ENCODE peak calls at places on chromosomes 11 and 22, in seven cellular contexts. L is A549, Z is K562, N is HL-60, Q is GM23338, Y is SK-N-SH, B is HepG2. J is an unnamed sample.
A peak's percentile ranks its signal among the peaks of the same experiment; 100 is the strongest.

GRCh38 chr11:16891964-16892363 is 122.2 kb downstream of the PLEKHA7 start:
- DNase-seq in L (no peak), Z (no peak), N (no peak), Q (no peak), Y (no peak), B (no peak), J (no peak)

GRCh38 chr22:22074634-22075381 is 92.2 kb upstream of the TOP3B start:
- DNase-seq in L (no peak), Z (no peak), N (no peak), Q (no peak), Y (no peak), B (no peak), J (no peak)

GRCh38 chr11:30387891-30388861 is 65.3 kb downstream of the ARL14EP start:
- DNase-seq in L (no peak), Z (no peak), N (no peak), Q (peak; percentile 38), Y (no peak), B (no peak), J (no peak)

GRCh38 chr22:20430641-20431519 is 6.7 kb downstream of the SCARF2 start:
- DNase-seq in L (peak; percentile 73), Z (peak; percentile 79), N (peak; percentile 60), Q (peak; percentile 87), Y (peak; percentile 57), B (no peak), J (peak; percentile 33)

GRCh38 chr11:29527391-29527936 is 489.4 kb downstream of the KCNA4 start:
- DNase-seq in L (peak; percentile 4), Z (no peak), N (peak; percentile 98), Q (peak; percentile 19), Y (no peak), B (peak; percentile 35), J (peak; percentile 15)

GRCh38 chr22:31857247-31857646 is 87.1 kb upstream of the YWHAH start:
- DNase-seq in L (no peak), Z (peak; percentile 54), N (no peak), Q (peak; percentile 95), Y (no peak), B (no peak), J (no peak)

GRCh38 chr11:105177658-105178057 is 38.1 kb upstream of the CARD18 start:
- DNase-seq in L (no peak), Z (no peak), N (no peak), Q (no peak), Y (no peak), B (no peak), J (no peak)

GRCh38 chr22:30422481-30423295 is 2.9 kb upstream of the MTFP1 start:
- DNase-seq in L (peak; percentile 75), Z (peak; percentile 19), N (peak; percentile 46), Q (peak; percentile 76), Y (no peak), B (peak; percentile 81), J (peak; percentile 89)

GRCh38 chr11:43984519-43985385 is 42.3 kb downstream of the C11orf96 start:
- DNase-seq in L (peak; percentile 28), Z (no peak), N (no peak), Q (no peak), Y (no peak), B (peak; percentile 80), J (no peak)

GRCh38 chr11:2725367-2726300 is 25.8 kb upstream of the KCNQ1OT1 start:
- DNase-seq in L (no peak), Z (peak; percentile 49), N (no peak), Q (no peak), Y (no peak), B (peak; percentile 79), J (no peak)

DNA sequence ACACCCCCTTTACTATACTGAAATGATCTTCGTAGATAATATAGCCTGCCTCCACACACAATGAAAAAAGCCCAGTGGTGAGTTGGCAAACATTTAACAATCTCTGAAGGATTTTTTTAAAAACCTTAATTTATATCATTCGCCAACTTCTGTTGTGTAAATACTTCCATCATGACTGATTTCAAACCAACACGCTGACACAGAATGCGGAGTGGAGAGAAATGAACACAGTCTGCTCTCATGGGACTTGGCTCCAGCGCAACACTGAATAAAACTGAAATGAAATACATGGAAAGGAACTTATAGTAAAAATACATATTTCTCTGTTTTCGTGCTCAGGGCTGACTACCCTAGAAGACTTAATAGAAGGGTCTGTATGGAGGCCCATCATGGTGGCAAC is 61.3 kb upstream of the WNT11 start:
- DNase-seq in L (no peak), Z (no peak), N (no peak), Q (no peak), Y (no peak), B (no peak), J (no peak)
- TF ChIP-seq REST in L (no peak), Z (no peak), N (no peak), Q (no peak), Y (no peak), B (no peak), J (no peak)

GRCh38 chr22:45319319-45319675 is 9.6 kb downstream of the FAM118A start:
- DNase-seq in L (no peak), Z (no peak), N (no peak), Q (peak; percentile 17), Y (peak; percentile 60), B (no peak), J (no peak)

GRCh38 chr22:45317551-45318167 is 7.9 kb downstream of the FAM118A start:
- DNase-seq in L (no peak), Z (no peak), N (no peak), Q (peak; percentile 68), Y (peak; percentile 70), B (no peak), J (no peak)

GRCh38 chr22:45316796-45317526 is 7.2 kb downstream of the FAM118A start:
- DNase-seq in L (no peak), Z (no peak), N (no peak), Q (no peak), Y (no peak), B (peak; percentile 49), J (no peak)

GRCh38 chr22:45318558-45319318 is 9.0 kb downstream of the FAM118A start:
- DNase-seq in L (no peak), Z (no peak), N (no peak), Q (peak; percentile 20), Y (no peak), B (no peak), J (no peak)

DNA sequence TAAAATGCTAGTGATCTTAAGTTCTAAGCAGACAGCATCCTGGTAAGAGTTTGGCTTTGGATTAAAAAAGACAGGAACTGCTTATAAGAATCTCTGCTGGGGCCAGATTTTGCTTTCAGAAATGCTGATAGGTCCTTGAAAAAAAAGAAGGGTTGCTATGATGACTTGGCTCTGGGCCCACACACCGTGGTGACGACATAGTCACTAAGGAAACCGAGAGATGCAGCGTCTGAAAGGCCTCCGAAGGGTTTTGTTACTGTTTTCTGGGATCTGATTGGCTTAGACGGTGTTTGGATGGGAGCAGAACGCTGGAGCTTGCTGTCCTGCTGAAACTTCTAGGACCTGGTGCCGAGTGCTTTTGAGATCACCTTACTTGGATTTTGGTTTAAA is 8.4 kb downstream of the FAM118A start:
- DNase-seq in L (no peak), Z (peak; percentile 25), N (peak; percentile 38), Q (peak; percentile 72), Y (peak; percentile 75), B (no peak), J (no peak)
- H3K4me3 ChIP-seq in L (no peak overlapping the region), Z (no peak overlapping the region), N (peak overlapping the region; percentile 2), Q (no peak overlapping the region), Y (no peak overlapping the region), B (no peak overlapping the region), J (no peak overlapping the region)

DNA sequence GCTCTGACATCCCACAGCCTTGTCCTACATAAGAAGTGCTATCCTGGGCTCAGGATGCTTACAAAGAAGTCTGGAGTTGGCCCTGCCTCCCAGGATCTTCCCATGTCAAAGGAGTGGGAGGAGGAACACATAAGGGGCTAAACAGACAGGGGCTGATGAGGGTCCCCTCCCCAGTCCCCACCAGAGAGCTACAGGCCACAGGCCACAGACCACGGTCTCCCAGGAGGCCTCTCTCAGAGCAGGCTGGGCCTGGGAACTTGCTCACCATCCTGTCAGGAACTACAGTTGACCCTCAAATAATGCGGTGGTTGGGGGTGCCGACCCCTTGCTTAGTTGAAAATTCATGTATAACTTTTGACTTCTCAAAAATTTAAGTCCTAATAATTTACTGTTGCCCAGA is 315.5 kb downstream of the NTM start:
- DNase-seq in L (no peak), Z (no peak), N (no peak), Q (no peak), Y (no peak), B (no peak), J (no peak)
- TF ChIP-seq REST in L (no peak), Z (no peak), N (no peak), Q (no peak), Y (no peak), B (no peak), J (no peak)

DNA sequence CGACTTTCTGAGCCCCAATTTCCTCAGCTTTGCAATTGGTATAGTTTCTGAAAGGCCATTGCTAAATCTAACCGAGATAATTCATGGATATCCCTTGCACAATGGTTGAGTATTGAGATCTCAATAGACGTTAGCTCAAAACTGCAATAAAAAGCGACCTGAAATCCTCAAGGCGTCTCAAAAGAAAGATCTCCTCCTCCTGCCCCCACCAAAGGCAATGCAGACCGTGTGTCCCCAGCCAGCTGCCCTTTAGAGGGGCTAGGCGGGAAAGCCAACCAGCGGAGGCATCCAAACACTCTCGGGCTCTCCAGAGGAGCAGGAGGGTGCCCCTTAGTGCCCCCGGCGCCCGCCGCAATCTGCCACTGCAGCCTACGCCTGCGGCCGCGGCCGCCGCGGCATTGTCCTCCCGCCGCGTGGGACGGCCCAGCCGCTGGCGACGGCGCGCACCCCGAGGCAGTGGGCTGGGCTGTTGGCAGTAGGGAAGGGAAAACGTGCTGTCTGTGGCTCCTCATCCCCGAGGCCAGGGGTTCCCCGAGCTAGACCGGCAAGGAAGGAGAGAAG is 1.4 kb upstream of the SLC6A5 start:
- DNase-seq in L (no peak), Z (no peak), N (no peak), Q (peak; percentile 40), Y (no peak), B (no peak), J (no peak)
- H3K4me3 ChIP-seq in L (peak overlapping the region; percentile 27), Z (no peak overlapping the region), N (no peak overlapping the region), Q (peak overlapping the region; percentile 73), Y (no peak overlapping the region), B (no peak overlapping the region), J (no peak overlapping the region)

DNA sequence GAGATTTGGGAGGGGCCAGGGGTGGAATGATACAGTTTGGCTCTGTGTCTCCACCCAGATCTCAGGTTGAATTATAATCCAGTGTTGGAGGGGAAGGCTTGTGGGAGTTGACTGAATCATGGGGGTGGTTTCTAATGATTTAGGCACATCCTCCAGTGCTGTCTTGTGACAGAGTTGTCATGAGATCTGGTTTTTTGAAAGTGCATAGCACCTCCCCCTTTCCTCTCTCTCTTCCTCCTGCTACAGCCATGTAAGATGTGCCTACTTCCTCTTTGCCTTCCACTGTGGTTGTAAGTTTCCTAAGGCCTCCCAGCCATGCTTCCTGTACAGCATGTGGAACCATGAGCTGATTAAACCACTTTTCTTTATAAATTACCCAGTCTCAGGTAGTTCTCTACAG is 45.1 kb downstream of the THAP12 start:
- DNase-seq in L (no peak), Z (no peak), N (peak; percentile 96), Q (no peak), Y (no peak), B (no peak), J (no peak)
- TF ChIP-seq REST in L (no peak), Z (no peak), N (no peak), Q (no peak), Y (no peak), B (no peak), J (no peak)